ENCODE peak calls at places on chromosomes 6 and 20, in nine cellular contexts. One of them, this sample, is unnamed.

GRCh38 chr6:53361549-53362031 is 12.8 kb upstream of the ELOVL5 start:
- DNase-seq in H9: no peak
- DNase-seq in psoas muscle: no peak
- DNase-seq in CD4-positive, alpha-beta T cell: peak; percentile 61
- DNase-seq in CD8-positive, alpha-beta T cell: peak; percentile 79
- DNase-seq in effector memory CD4-positive, alpha-beta T cell: peak; percentile 67
- DNase-seq in fibroblast of lung: peak; percentile 56
- DNase-seq in brain microvascular endothelial cell: peak; percentile 26
- DNase-seq in kidney: no peak
- DNase-seq in this sample: no peak

GRCh38 chr6:16168121-16168520 is 39.2 kb downstream of the MYLIP start:
- DNase-seq in brain microvascular endothelial cell: no peak
- DNase-seq in kidney: no peak
- DNase-seq in H9: no peak
- DNase-seq in CD4-positive, alpha-beta T cell: no peak
- DNase-seq in effector memory CD4-positive, alpha-beta T cell: no peak
- DNase-seq in psoas muscle: no peak
- DNase-seq in CD8-positive, alpha-beta T cell: no peak
- DNase-seq in fibroblast of lung: no peak
- DNase-seq in this sample: no peak

GRCh38 chr20:40766790-40767529 is 77.9 kb upstream of the MAFB start:
- DNase-seq in fibroblast of lung: no peak
- DNase-seq in effector memory CD4-positive, alpha-beta T cell: no peak
- DNase-seq in H9: no peak
- DNase-seq in CD8-positive, alpha-beta T cell: no peak
- DNase-seq in CD4-positive, alpha-beta T cell: no peak
- DNase-seq in brain microvascular endothelial cell: no peak
- DNase-seq in psoas muscle: no peak
- DNase-seq in kidney: no peak
- DNase-seq in this sample: no peak

GRCh38 chr6:136244061-136244616 is 6.0 kb downstream of the MTFR2 start:
- DNase-seq in fibroblast of lung: peak; percentile 52
- DNase-seq in H9: no peak
- DNase-seq in CD8-positive, alpha-beta T cell: no peak
- DNase-seq in CD4-positive, alpha-beta T cell: no peak
- DNase-seq in kidney: no peak
- DNase-seq in psoas muscle: no peak
- DNase-seq in brain microvascular endothelial cell: peak; percentile 62
- DNase-seq in effector memory CD4-positive, alpha-beta T cell: no peak
- DNase-seq in this sample: no peak

GRCh38 chr6:137269347-137269746 is 50.2 kb upstream of the IFNGR1 start:
- DNase-seq in brain microvascular endothelial cell: no peak
- DNase-seq in psoas muscle: no peak
- DNase-seq in effector memory CD4-positive, alpha-beta T cell: no peak
- DNase-seq in kidney: no peak
- DNase-seq in CD4-positive, alpha-beta T cell: no peak
- DNase-seq in CD8-positive, alpha-beta T cell: no peak
- DNase-seq in H9: no peak
- DNase-seq in fibroblast of lung: no peak
- DNase-seq in this sample: no peak

GRCh38 chr6:42969934-42970333 is 9.0 kb downstream of the PEX6 start:
- DNase-seq in fibroblast of lung: no peak
- DNase-seq in brain microvascular endothelial cell: no peak
- DNase-seq in CD4-positive, alpha-beta T cell: no peak
- DNase-seq in CD8-positive, alpha-beta T cell: no peak
- DNase-seq in kidney: no peak
- DNase-seq in effector memory CD4-positive, alpha-beta T cell: no peak
- DNase-seq in H9: no peak
- DNase-seq in psoas muscle: no peak
- DNase-seq in this sample: no peak

GRCh38 chr20:4369798-4370124 is 351.9 kb upstream of the PRND start:
- DNase-seq in fibroblast of lung: no peak
- DNase-seq in H9: no peak
- DNase-seq in CD4-positive, alpha-beta T cell: no peak
- DNase-seq in kidney: no peak
- DNase-seq in effector memory CD4-positive, alpha-beta T cell: no peak
- DNase-seq in psoas muscle: no peak
- DNase-seq in CD8-positive, alpha-beta T cell: no peak
- DNase-seq in brain microvascular endothelial cell: no peak
- DNase-seq in this sample: peak; percentile 12

GRCh38 chr6:13853871-13854270 is 39.5 kb upstream of the MCUR1 start:
- DNase-seq in CD8-positive, alpha-beta T cell: no peak
- DNase-seq in brain microvascular endothelial cell: no peak
- DNase-seq in effector memory CD4-positive, alpha-beta T cell: no peak
- DNase-seq in psoas muscle: no peak
- DNase-seq in H9: no peak
- DNase-seq in kidney: no peak
- DNase-seq in fibroblast of lung: no peak
- DNase-seq in CD4-positive, alpha-beta T cell: no peak
- DNase-seq in this sample: no peak

GRCh38 chr20:23029324-23029723 is 5.8 kb upstream of the SSTR4 start:
- DNase-seq in effector memory CD4-positive, alpha-beta T cell: no peak
- DNase-seq in psoas muscle: no peak
- DNase-seq in brain microvascular endothelial cell: no peak
- DNase-seq in CD4-positive, alpha-beta T cell: no peak
- DNase-seq in kidney: no peak
- DNase-seq in CD8-positive, alpha-beta T cell: no peak
- DNase-seq in fibroblast of lung: no peak
- DNase-seq in H9: no peak
- DNase-seq in this sample: no peak

GRCh38 chr6:70337379-70338073 is 34.6 kb upstream of the COL9A1 start:
- DNase-seq in H9: no peak
- DNase-seq in CD8-positive, alpha-beta T cell: no peak
- DNase-seq in kidney: no peak
- DNase-seq in effector memory CD4-positive, alpha-beta T cell: no peak
- DNase-seq in CD4-positive, alpha-beta T cell: no peak
- DNase-seq in brain microvascular endothelial cell: no peak
- DNase-seq in fibroblast of lung: no peak
- DNase-seq in psoas muscle: no peak
- DNase-seq in this sample: no peak

GRCh38 chr6:37709250-37709931 is 11.7 kb upstream of the MDGA1 start:
- DNase-seq in H9: no peak
- DNase-seq in CD8-positive, alpha-beta T cell: no peak
- DNase-seq in effector memory CD4-positive, alpha-beta T cell: no peak
- DNase-seq in psoas muscle: no peak
- DNase-seq in CD4-positive, alpha-beta T cell: no peak
- DNase-seq in kidney: no peak
- DNase-seq in fibroblast of lung: no peak
- DNase-seq in brain microvascular endothelial cell: no peak
- DNase-seq in this sample: no peak

GRCh38 chr20:39010496-39010895 is 48.4 kb downstream of the DHX35 start:
- DNase-seq in H9: peak; percentile 44
- DNase-seq in brain microvascular endothelial cell: no peak
- DNase-seq in fibroblast of lung: no peak
- DNase-seq in CD8-positive, alpha-beta T cell: no peak
- DNase-seq in psoas muscle: no peak
- DNase-seq in kidney: no peak
- DNase-seq in CD4-positive, alpha-beta T cell: no peak
- DNase-seq in effector memory CD4-positive, alpha-beta T cell: no peak
- DNase-seq in this sample: no peak

GRCh38 chr6:2376429-2377355 is 131.3 kb upstream of the GMDS start:
- DNase-seq in CD8-positive, alpha-beta T cell: no peak
- DNase-seq in CD4-positive, alpha-beta T cell: no peak
- DNase-seq in brain microvascular endothelial cell: peak; percentile 73
- DNase-seq in H9: no peak
- DNase-seq in effector memory CD4-positive, alpha-beta T cell: no peak
- DNase-seq in kidney: no peak
- DNase-seq in fibroblast of lung: peak; percentile 90
- DNase-seq in psoas muscle: no peak
- DNase-seq in this sample: no peak

GRCh38 chr6:141988954-141989705 is 143.6 kb upstream of the GJE1 start:
- DNase-seq in brain microvascular endothelial cell: peak; percentile 74
- DNase-seq in CD4-positive, alpha-beta T cell: peak; percentile 2
- DNase-seq in H9: peak; percentile 69
- DNase-seq in psoas muscle: no peak
- DNase-seq in CD8-positive, alpha-beta T cell: no peak
- DNase-seq in effector memory CD4-positive, alpha-beta T cell: no peak
- DNase-seq in fibroblast of lung: peak; percentile 61
- DNase-seq in kidney: no peak
- DNase-seq in this sample: peak; percentile 46

GRCh38 chr6:26464416-26465131 is 6.8 kb downstream of the BTN2A1 start:
- DNase-seq in kidney: no peak
- DNase-seq in CD8-positive, alpha-beta T cell: no peak
- DNase-seq in CD4-positive, alpha-beta T cell: no peak
- DNase-seq in effector memory CD4-positive, alpha-beta T cell: no peak
- DNase-seq in fibroblast of lung: no peak
- DNase-seq in H9: no peak
- DNase-seq in brain microvascular endothelial cell: no peak
- DNase-seq in psoas muscle: no peak
- DNase-seq in this sample: no peak

GRCh38 chr6:98678481-98678880 is 155.9 kb upstream of the POU3F2 start:
- DNase-seq in kidney: no peak
- DNase-seq in psoas muscle: no peak
- DNase-seq in CD8-positive, alpha-beta T cell: no peak
- DNase-seq in brain microvascular endothelial cell: no peak
- DNase-seq in effector memory CD4-positive, alpha-beta T cell: no peak
- DNase-seq in H9: no peak
- DNase-seq in fibroblast of lung: peak; percentile 16
- DNase-seq in CD4-positive, alpha-beta T cell: no peak
- DNase-seq in this sample: no peak

DNA sequence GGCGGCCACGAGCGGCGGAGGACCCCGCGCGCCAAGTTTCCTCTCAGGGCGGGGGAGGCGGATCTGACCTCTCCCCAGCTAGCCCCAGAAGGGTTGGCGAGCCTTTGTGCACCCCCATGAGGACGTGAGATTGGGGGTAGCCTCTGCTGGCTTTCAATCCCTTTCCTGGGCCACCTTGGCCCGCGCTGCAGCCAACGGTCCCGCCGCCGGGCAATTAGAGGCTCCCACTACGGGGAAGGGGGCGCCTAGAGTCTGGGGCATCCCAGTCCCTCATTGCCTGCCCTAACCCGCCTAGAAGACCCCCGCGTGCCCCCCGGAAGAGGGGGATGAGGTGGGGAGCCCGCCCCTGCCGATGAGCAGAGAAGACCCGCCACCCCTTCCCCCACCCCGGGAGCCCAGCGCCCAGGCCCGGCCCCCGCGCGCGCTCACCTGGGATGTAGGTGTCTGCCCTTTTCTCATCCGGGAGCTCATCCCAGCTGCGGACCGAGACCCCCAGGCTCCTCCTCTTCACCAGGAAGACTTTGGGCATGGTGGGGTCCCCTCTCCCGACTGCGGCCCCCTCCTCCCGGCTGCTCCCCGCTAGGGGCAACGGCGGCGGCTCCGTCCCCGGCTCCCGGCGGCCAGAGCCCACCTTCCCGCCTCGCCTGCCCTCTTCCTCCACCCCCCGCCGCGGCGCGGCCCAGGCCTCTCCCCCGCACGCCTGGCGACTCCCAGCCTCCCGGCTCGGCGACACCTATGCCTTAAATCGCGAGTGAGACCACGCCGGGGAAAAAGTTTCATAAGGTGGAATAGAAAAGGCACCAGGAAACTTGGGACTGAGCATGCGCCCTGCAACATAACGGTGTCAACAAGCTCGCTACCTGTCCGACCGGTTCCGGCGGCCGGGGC is at the start of gene OVOL2:
- DNase-seq in CD8-positive, alpha-beta T cell: no peak
- DNase-seq in brain microvascular endothelial cell: no peak
- DNase-seq in CD4-positive, alpha-beta T cell: no peak
- DNase-seq in fibroblast of lung: no peak
- DNase-seq in H9: peak; percentile 88
- DNase-seq in effector memory CD4-positive, alpha-beta T cell: no peak
- DNase-seq in psoas muscle: no peak
- DNase-seq in kidney: peak; percentile 94
- DNase-seq in this sample: no peak
- H3K27ac ChIP-seq in CD8-positive, alpha-beta T cell: no peak within 1 kb of the TSS
- H3K27ac ChIP-seq in brain microvascular endothelial cell: no peak within 1 kb of the TSS
- H3K27ac ChIP-seq in CD4-positive, alpha-beta T cell: no peak within 1 kb of the TSS
- H3K27ac ChIP-seq in fibroblast of lung: no peak within 1 kb of the TSS
- H3K27ac ChIP-seq in H9: no peak within 1 kb of the TSS
- H3K27ac ChIP-seq in effector memory CD4-positive, alpha-beta T cell: no peak within 1 kb of the TSS
- H3K27ac ChIP-seq in psoas muscle: no peak within 1 kb of the TSS
- H3K27ac ChIP-seq in kidney: no peak within 1 kb of the TSS
- H3K27ac ChIP-seq in this sample: no peak within 1 kb of the TSS

GRCh38 chr20:10658876-10659632 is 14.7 kb downstream of the JAG1 start:
- DNase-seq in psoas muscle: no peak
- DNase-seq in CD4-positive, alpha-beta T cell: no peak
- DNase-seq in effector memory CD4-positive, alpha-beta T cell: no peak
- DNase-seq in brain microvascular endothelial cell: no peak
- DNase-seq in H9: no peak
- DNase-seq in fibroblast of lung: peak; percentile 54
- DNase-seq in kidney: no peak
- DNase-seq in CD8-positive, alpha-beta T cell: no peak
- DNase-seq in this sample: no peak
- H3K27ac ChIP-seq in psoas muscle: peak overlapping the region; percentile 79
- H3K27ac ChIP-seq in CD4-positive, alpha-beta T cell: no peak overlapping the region
- H3K27ac ChIP-seq in effector memory CD4-positive, alpha-beta T cell: no peak overlapping the region
- H3K27ac ChIP-seq in brain microvascular endothelial cell: peak overlapping the region; percentile 56
- H3K27ac ChIP-seq in H9: no peak overlapping the region
- H3K27ac ChIP-seq in fibroblast of lung: no peak overlapping the region
- H3K27ac ChIP-seq in kidney: no peak overlapping the region
- H3K27ac ChIP-seq in CD8-positive, alpha-beta T cell: no peak overlapping the region
- H3K27ac ChIP-seq in this sample: no peak overlapping the region

DNA sequence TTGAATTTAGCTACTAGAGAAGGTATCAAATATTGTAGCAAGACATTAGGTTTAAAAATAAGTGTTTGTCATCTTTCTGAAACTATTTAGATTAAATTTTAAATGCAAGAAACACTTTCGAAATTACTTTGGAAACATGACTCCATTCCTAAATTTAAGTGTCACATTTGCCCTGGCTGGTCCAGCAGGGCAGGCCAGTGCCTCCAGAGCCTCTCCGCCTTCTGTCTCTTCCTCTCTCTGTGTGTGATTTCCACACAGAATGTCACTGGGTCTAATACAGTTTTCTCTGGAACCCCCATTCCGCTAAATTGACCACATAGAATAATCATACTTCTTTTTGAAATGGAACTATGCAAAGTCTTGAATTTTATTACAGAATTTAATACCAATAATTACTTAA is 111.5 kb downstream of the SOBP start:
- DNase-seq in kidney: no peak
- DNase-seq in CD8-positive, alpha-beta T cell: no peak
- DNase-seq in effector memory CD4-positive, alpha-beta T cell: no peak
- DNase-seq in H9: no peak
- DNase-seq in CD4-positive, alpha-beta T cell: no peak
- DNase-seq in brain microvascular endothelial cell: no peak
- DNase-seq in psoas muscle: no peak
- DNase-seq in fibroblast of lung: no peak
- DNase-seq in this sample: no peak
- H3K27ac ChIP-seq in kidney: no peak overlapping the region
- H3K27ac ChIP-seq in CD8-positive, alpha-beta T cell: no peak overlapping the region
- H3K27ac ChIP-seq in effector memory CD4-positive, alpha-beta T cell: no peak overlapping the region
- H3K27ac ChIP-seq in H9: no peak overlapping the region
- H3K27ac ChIP-seq in CD4-positive, alpha-beta T cell: no peak overlapping the region
- H3K27ac ChIP-seq in brain microvascular endothelial cell: no peak overlapping the region
- H3K27ac ChIP-seq in psoas muscle: peak overlapping the region; percentile 43
- H3K27ac ChIP-seq in fibroblast of lung: no peak overlapping the region
- H3K27ac ChIP-seq in this sample: no peak overlapping the region

DNA sequence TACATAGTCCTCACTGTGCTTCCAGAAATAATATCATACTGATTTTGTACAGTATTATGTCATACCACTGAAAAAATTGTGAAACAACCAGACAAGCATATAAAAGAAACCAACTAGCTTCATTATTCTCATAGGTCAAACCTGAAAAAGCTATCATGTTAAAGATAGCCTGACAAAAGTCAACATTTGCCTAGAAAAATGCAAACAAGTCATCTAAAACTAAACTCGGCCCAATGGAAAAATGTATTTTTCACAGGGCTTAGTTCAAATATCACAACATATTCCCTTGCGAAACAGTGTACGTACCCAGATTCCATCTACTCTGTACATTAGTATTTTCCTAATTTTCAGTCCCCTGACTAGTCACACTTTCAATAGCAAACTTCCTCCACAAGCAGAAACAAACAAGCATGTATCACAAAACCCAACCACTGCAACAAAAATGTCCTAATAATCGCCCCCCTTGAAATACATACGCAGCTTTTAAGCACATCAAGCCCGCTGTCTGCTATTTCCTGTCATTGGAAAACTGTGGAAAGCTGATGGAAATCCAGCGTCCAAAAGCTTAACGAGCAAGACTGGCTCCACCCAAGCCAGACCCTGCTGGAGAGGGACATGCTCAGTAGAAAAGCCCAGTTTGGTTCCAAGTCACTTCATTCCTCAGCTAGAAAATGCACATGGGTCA is 93.1 kb downstream of the EPB41L2 start:
- DNase-seq in brain microvascular endothelial cell: peak; percentile 31
- DNase-seq in fibroblast of lung: no peak
- DNase-seq in effector memory CD4-positive, alpha-beta T cell: no peak
- DNase-seq in kidney: no peak
- DNase-seq in CD8-positive, alpha-beta T cell: no peak
- DNase-seq in H9: no peak
- DNase-seq in psoas muscle: peak; percentile 66
- DNase-seq in CD4-positive, alpha-beta T cell: no peak
- DNase-seq in this sample: no peak
- H3K27ac ChIP-seq in brain microvascular endothelial cell: peak overlapping the region; percentile 48
- H3K27ac ChIP-seq in fibroblast of lung: peak overlapping the region; percentile 57
- H3K27ac ChIP-seq in effector memory CD4-positive, alpha-beta T cell: no peak overlapping the region
- H3K27ac ChIP-seq in kidney: no peak overlapping the region
- H3K27ac ChIP-seq in CD8-positive, alpha-beta T cell: no peak overlapping the region
- H3K27ac ChIP-seq in H9: no peak overlapping the region
- H3K27ac ChIP-seq in psoas muscle: peak overlapping the region; percentile 58
- H3K27ac ChIP-seq in CD4-positive, alpha-beta T cell: no peak overlapping the region
- H3K27ac ChIP-seq in this sample: no peak overlapping the region